ENCODE peak calls at places on chromosomes 7 and 10, in ten cellular contexts. A is astrocyte of the spinal cord, D is cardiac fibroblast, M is GM12865, T is fibroblast of the aortic adventitia, Y is dorsolateral prefrontal cortex, V is A549, I is psoas muscle, Z is MM.1S, W is neural progenitor cell. K is an unnamed sample.
A peak's percentile ranks its signal among the peaks of the same experiment; 100 is the strongest.

GRCh38 chr7:120156476-120156875 is 116.5 kb upstream of the KCND2 start:
- DNase-seq in A (no peak), Y (no peak), T (no peak), V (no peak), D (no peak), M (no peak), Z (no peak), I (no peak), W (no peak), K (no peak)

GRCh38 chr10:72772031-72772430 is 80.1 kb downstream of the MCU start:
- DNase-seq in V (no peak), M (no peak), W (no peak), Z (no peak), T (no peak), Y (no peak), I (no peak), A (no peak), D (no peak), K (no peak)

GRCh38 chr7:40572810-40573470 is 438.1 kb downstream of the SUGCT start:
- DNase-seq in V (no peak), D (peak; percentile 86), Z (no peak), T (no peak), Y (no peak), M (no peak), W (no peak), I (no peak), A (peak; percentile 88), K (peak; percentile 79)

GRCh38 chr7:22675436-22675835 is 51.6 kb upstream of the IL6 start:
- DNase-seq in V (no peak), M (no peak), W (no peak), I (no peak), D (peak; percentile 65), Z (no peak), Y (no peak), A (no peak), T (peak; percentile 61), K (no peak)

GRCh38 chr7:138785587-138786437 is 12.0 kb upstream of the TMEM213 start:
- DNase-seq in Y (no peak), T (peak; percentile 40), W (no peak), D (peak; percentile 42), Z (no peak), M (no peak), I (no peak), A (no peak), V (peak; percentile 59), K (no peak)

GRCh38 chr10:121709674-121710073 is 111.4 kb upstream of the FGFR2 start:
- DNase-seq in V (no peak), Y (no peak), M (no peak), A (peak; percentile 68), I (no peak), Z (no peak), D (peak; percentile 80), T (peak; percentile 58), W (no peak), K (peak; percentile 72)

GRCh38 chr7:152633072-152633471 is 42.9 kb downstream of the XRCC2 start:
- DNase-seq in M (no peak), Z (no peak), V (no peak), T (no peak), Y (no peak), D (no peak), I (no peak), A (no peak), W (no peak), K (no peak)

GRCh38 chr7:147605326-147605725 is 985.2 kb upstream of the C7orf33 start:
- DNase-seq in D (no peak), Y (no peak), W (no peak), V (no peak), M (no peak), A (no peak), T (no peak), Z (no peak), I (no peak), K (no peak)

GRCh38 chr7:154167807-154168206 is 115.6 kb downstream of the DPP6 start:
- DNase-seq in M (no peak), D (no peak), W (no peak), A (no peak), Z (no peak), Y (peak; percentile 82), V (no peak), I (no peak), T (no peak), K (no peak)

GRCh38 chr7:47435889-47436312 is 146.0 kb downstream of the TNS3 start:
- DNase-seq in M (peak; percentile 61), I (peak; percentile 73), A (peak; percentile 89), Z (no peak), T (peak; percentile 91), V (peak; percentile 79), W (peak; percentile 76), Y (peak; percentile 70), D (peak; percentile 91), K (peak; percentile 90)

DNA sequence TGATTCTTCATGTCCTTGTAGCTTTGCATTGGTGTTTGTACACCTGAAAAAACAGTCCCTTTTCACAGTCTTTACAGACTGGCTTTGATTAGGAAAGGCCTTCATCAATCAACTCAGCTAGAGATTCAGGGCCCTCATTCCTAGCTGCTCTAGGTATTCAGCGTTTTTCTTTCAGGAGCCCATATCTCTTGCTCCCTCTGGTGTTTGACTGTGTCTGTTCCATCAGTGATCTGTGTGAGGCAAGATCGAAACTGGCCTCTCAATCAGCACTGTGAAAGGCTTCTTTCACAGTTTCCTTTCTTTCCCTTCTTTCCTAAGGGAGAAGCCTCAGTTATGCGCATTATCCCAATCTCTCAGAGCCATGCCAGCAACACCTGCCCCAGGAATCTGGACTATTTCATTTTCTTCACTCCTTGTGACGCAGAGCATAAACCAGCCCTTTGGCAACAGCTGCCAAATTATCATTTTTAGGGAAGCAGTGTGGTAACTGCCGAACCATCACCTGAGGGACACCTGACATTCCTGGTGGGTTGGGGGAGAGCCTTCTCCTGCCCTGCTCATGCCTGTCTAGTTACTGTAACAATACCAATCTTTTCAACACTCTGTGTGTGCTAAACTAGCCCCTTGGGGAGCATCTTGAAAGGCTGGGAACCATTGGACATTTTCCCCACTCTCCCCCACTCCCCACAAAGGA is 75.7 kb upstream of the CCDC71L start:
- DNase-seq in Y (no peak), D (peak; percentile 90), Z (peak; percentile 92), W (peak; percentile 73), V (peak; percentile 61), A (peak; percentile 76), M (peak; percentile 83), T (peak; percentile 91), I (no peak), K (peak; percentile 82)
- H3K4me3 ChIP-seq in Y (no peak overlapping the region), D (peak overlapping the region; percentile 24), Z (peak overlapping the region; percentile 37), W (no peak overlapping the region), V (no peak overlapping the region), A (no peak overlapping the region), M (no peak overlapping the region), T (peak overlapping the region; percentile 18), I (no peak overlapping the region), K (no peak overlapping the region)

GRCh38 chr7:122535086-122535485 is 163.8 kb downstream of the RNF133 start:
- DNase-seq in D (no peak), M (no peak), T (no peak), A (no peak), W (no peak), V (no peak), Y (no peak), Z (no peak), I (no peak), K (no peak)

GRCh38 chr7:122528879-122529481 is 169.9 kb downstream of the RNF133 start:
- DNase-seq in D (peak; percentile 73), I (no peak), Z (peak; percentile 74), Y (no peak), V (peak; percentile 43), A (peak; percentile 60), M (peak; percentile 49), W (peak; percentile 73), T (peak; percentile 76), K (peak; percentile 60)

GRCh38 chr7:122532406-122533269 is 166.3 kb downstream of the RNF133 start:
- DNase-seq in D (peak; percentile 53), M (no peak), Y (no peak), I (no peak), V (no peak), T (peak; percentile 50), Z (peak; percentile 61), W (peak; percentile 23), A (peak; percentile 27), K (peak; percentile 24)
- TF ChIP-seq CTCF in D (peak; percentile 23), M (peak; percentile 21), Y (peak; percentile 41), I (no peak), V (peak; percentile 47), T (peak; percentile 38), Z (peak; percentile 64), W (peak; percentile 76), A (no peak), K (no peak)

GRCh38 chr10:123150986-123151738 is 3.0 kb upstream of the BUB3 start:
- DNase-seq in Y (no peak), T (no peak), Z (no peak), D (no peak), A (no peak), W (peak; percentile 71), V (no peak), I (no peak), M (peak; percentile 77), K (no peak)

GRCh38 chr10:123148414-123149161 is 652 bp downstream of the HMX2 start:
- DNase-seq in W (peak; percentile 66), M (no peak), T (no peak), V (no peak), D (no peak), Y (no peak), I (no peak), Z (no peak), A (no peak), K (no peak)

GRCh38 chr10:123149162-123149567 is 1.2 kb downstream of the HMX2 start:
- DNase-seq in M (no peak), Y (no peak), T (no peak), D (no peak), W (no peak), V (no peak), A (no peak), Z (no peak), I (no peak), K (no peak)

GRCh38 chr10:123149568-123150228 is 1.8 kb downstream of the HMX2 start:
- DNase-seq in I (no peak), A (no peak), W (peak; percentile 79), Y (no peak), V (no peak), D (no peak), M (no peak), Z (no peak), T (no peak), K (peak; percentile 37)

GRCh38 chr10:123150229-123150985 is 2.5 kb downstream of the HMX2 start:
- DNase-seq in M (no peak), D (no peak), Z (no peak), A (no peak), Y (no peak), I (no peak), T (no peak), V (no peak), W (peak; percentile 83), K (no peak)
- H3K4me3 ChIP-seq in M (peak overlapping the region; percentile 41), D (no peak overlapping the region), Z (no peak overlapping the region), A (no peak overlapping the region), Y (peak overlapping the region; percentile 51), I (peak overlapping the region; percentile 58), T (peak overlapping the region; percentile 54), V (no peak overlapping the region), W (peak overlapping the region; percentile 43), K (peak overlapping the region; percentile 48)

DNA sequence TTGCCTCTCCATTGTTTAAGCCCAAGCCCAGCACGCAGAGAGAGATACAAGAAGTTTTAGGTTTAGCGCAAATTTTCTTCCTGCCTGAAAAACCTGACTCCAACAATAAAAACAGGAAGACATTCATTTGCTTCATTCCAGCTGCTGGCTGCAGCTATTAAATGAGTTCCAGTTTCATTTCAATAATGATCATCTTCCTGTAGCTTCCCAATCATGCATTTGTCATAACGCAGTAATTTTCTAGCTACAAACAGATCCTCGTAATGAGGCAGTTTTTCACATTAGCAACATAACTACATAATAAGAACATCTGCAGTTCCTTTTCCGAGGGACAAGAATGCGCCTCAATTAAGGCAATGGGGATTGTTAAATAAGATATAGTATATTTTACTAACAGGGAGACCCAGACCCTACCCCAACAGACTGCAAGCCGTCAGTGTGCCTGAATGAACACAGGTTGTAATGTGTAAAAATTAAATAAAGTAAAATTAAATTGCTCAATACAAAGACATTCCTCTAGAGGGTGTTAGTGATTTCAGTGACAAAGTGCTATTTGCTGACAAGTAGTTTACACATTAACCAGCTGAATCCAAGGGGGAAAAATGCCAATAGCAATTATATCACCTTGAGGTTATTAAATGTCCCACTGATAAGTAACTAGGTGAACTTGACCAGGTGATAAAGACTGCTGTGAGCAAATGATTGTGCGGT is 110.7 kb downstream of the EBF3 start:
- DNase-seq in T (peak; percentile 47), V (peak; percentile 26), M (no peak), I (no peak), A (no peak), W (no peak), Z (no peak), Y (no peak), D (peak; percentile 45), K (peak; percentile 2)
- TF ChIP-seq CTCF in T (peak; percentile 41), V (peak; percentile 26), M (no peak), I (peak; percentile 21), A (peak; percentile 6), W (peak; percentile 45), Z (no peak), Y (peak; percentile 24), D (peak; percentile 25), K (peak; percentile 13)